ENCODE peak calls at places on chromosomes 6 and 20, in six cellular contexts. Z is GM23338, I is SK-N-SH, O is GM23248, G is neural progenitor cell, S is HCT116. T is an unnamed sample.

GRCh38 chr6:160356074-160356754 is 8.0 kb downstream of the SLC22A3 start:
- DNase-seq in G (no peak), S (no peak), I (no peak), Z (no peak), O (no peak), T (no peak)

GRCh38 chr6:43842231-43842794 is 72.3 kb downstream of the VEGFA start:
- DNase-seq in O (peak; percentile 93), S (no peak), Z (no peak), I (no peak), G (no peak), T (no peak)

GRCh38 chr6:72911463-72912153 is 289.7 kb downstream of the KCNQ5 start:
- DNase-seq in I (no peak), O (no peak), G (no peak), Z (no peak), S (no peak), T (no peak)

GRCh38 chr6:168239374-168239773 is 80.2 kb downstream of the DACT2 start:
- DNase-seq in I (no peak), G (no peak), Z (no peak), S (no peak), O (peak; percentile 25), T (no peak)

GRCh38 chr20:36644713-36645109 is 1.3 kb downstream of the SLA2 start:
- DNase-seq in G (no peak), Z (no peak), I (no peak), S (no peak), O (peak; percentile 65), T (no peak)

GRCh38 chr6:157557541-157557940 is 176.6 kb downstream of the ZDHHC14 start:
- DNase-seq in S (no peak), Z (no peak), I (no peak), O (no peak), G (no peak), T (peak; percentile 62)

GRCh38 chr6:170140129-170140528 is 150.7 kb downstream of the DLL1 start:
- DNase-seq in Z (no peak), S (no peak), I (no peak), G (no peak), O (no peak), T (no peak)

GRCh38 chr6:157850030-157850429 is 27.0 kb downstream of the SNX9 start:
- DNase-seq in G (no peak), O (no peak), I (no peak), Z (no peak), S (no peak), T (no peak)

GRCh38 chr6:62652692-62653328 is 366.8 kb upstream of the KHDRBS2 start:
- DNase-seq in O (peak; percentile 8), I (no peak), Z (peak; percentile 55), G (peak; percentile 52), S (peak; percentile 15), T (no peak)

GRCh38 chr6:121222656-121223055 is 111.6 kb downstream of the TBC1D32 start:
- DNase-seq in Z (peak; percentile 10), O (peak; percentile 81), I (no peak), S (no peak), G (no peak), T (no peak)

GRCh38 chr6:37499433-37500293 is at the start of gene CCDC167:
- DNase-seq in O (peak; percentile 99), I (peak; percentile 93), S (peak; percentile 97), G (peak; percentile 100), Z (peak; percentile 100), T (peak; percentile 97)

GRCh38 chr6:22828179-22829062 is 259.1 kb downstream of the HDGFL1 start:
- DNase-seq in O (peak; percentile 91), S (peak; percentile 53), G (peak; percentile 75), I (peak; percentile 72), Z (peak; percentile 74), T (no peak)

GRCh38 chr6:138331984-138332383 is 45.7 kb upstream of the SMIM28 start:
- DNase-seq in O (no peak), G (no peak), S (no peak), Z (peak; percentile 44), I (no peak), T (no peak)

GRCh38 chr20:44456611-44457010 is 19.1 kb upstream of the TTPAL start:
- DNase-seq in S (no peak), O (no peak), I (no peak), Z (no peak), G (no peak), T (no peak)

GRCh38 chr6:24719125-24719931 is at the start of gene C6orf62:
- DNase-seq in S (no peak), I (peak; percentile 35), O (peak; percentile 83), G (peak; percentile 45), Z (peak; percentile 43), T (peak; percentile 53)

GRCh38 chr6:73515204-73516101 is 5.4 kb downstream of the EEF1A1 start:
- DNase-seq in I (peak; percentile 39), O (peak; percentile 91), G (peak; percentile 78), S (no peak), Z (peak; percentile 72), T (peak; percentile 68)

GRCh38 chr20:4013041-4013440 is 2.3 kb downstream of the RNF24 start:
- DNase-seq in O (no peak), Z (no peak), G (no peak), I (no peak), S (no peak), T (no peak)

DNA sequence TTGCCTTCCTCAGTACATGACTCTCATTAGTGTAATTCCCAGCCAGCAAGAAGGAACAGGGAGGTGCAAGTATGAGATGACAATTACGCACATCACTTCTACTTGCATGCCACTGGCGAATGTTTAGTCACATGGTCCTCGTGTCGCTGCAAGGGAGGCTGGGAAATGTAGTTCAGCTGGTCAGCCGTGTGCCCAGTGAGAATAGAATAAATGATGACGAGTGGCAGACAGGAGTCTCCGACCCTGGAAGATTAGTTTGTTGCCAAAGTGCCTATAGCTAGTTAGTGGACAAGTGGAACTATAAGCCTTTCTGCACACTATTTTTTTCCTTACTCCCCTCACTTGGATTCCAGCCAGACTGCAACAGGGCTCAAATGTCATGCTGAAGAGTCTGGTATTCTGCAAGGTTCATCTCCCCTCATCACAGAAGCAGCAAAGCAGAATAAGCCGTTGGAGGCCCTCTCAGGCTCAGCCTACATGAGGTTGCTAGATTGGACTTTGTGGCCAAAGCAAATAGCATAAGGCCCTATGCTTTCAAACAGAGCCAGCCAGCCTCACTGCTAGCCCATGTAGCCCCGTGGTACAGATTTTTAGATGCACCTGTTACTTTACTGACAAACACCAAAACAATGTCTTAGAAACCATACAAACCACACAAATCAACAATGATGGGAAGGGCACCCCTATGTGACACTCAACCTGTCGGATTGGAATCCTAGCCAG is 9.7 kb downstream of the LINC00237 start:
- DNase-seq in S (peak; percentile 68), G (peak; percentile 54), I (peak; percentile 26), O (peak; percentile 48), Z (peak; percentile 78), T (no peak)
- H3K4me2 ChIP-seq in S (peak overlapping the region; percentile 33), G (peak overlapping the region; percentile 3), I (no peak overlapping the region), O (no peak overlapping the region), Z (peak overlapping the region; percentile 20), T (peak overlapping the region; percentile 33)

DNA sequence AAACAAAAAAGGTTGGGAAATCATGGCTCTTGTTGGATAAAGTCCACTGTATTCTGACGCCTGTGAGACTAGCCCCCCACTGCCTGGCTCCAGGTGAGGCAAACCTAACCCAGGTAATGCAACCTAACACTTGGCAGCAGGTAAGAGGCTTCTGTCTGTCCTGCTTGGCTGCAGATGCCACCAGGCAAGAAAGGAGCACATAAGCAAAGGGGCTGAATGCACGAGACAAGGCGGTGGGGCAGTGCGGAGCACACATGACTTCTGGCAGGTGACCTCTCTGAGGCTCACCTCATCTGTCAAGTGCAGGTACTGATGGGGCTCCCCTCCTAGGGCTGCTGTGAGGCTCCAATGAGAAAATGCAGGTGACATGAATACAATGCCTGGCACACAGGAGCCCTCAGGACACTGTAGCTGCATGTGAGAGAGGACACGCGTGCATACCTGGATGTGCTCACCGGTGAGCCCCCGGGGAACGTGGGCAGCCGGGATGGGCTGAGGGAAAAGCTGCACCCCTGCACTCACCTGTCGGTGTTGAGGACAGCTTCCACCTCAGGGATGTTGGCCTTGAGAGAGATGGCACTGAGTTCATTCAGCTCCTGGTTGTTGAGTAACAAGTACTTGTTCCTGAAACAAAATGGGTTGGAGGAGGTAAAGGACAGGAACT is 54.1 kb downstream of the MYH7B start:
- DNase-seq in S (no peak), G (no peak), I (no peak), Z (no peak), O (no peak), T (no peak)
- TF ChIP-seq EZH2phosphoT487 in S (no peak), G (no peak), I (no peak), Z (no peak), O (no peak), T (no peak)

DNA sequence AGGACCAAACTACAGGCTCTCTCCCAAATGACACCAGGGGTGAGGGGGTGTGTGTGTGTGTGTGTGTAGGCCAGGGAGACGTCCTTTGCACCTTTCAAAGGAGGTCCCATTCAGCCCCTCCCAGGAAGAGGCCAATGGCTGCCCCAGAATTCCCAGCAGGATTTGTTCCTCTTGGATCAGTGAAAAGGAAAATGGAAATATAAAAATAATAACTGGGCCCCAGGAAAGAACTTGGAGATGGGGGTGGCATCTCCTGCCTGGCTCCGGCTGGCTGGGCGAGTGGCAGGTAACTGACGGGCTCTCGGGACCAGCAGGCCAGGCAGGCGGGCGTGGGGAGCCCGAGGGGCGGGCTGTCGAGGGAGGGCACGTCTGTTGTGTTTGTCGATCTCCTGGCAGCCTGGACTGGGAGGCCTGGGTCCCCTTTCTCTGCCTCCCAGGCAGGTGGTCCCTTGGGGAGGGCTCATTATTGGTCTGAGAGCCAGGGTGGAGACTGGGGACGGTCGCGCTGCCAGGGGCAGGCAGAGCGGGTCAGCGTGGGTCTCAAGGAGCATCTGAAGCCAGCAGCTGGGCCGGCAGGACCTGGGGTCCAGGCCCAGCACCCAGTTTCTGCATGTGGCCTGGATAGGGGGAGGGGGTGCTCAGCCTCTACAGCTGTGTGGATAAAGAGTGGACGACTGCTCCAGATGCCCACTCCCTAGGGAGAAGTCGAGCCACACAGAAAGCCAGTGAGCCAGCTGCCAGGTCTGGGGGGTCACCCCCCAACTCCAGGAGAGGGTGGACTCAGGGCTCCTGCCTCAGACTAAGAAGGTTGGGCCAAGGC is 3.1 kb downstream of the NOL4L start:
- DNase-seq in I (no peak), O (no peak), Z (peak; percentile 51), S (no peak), G (peak; percentile 48), T (no peak)
- H3K4me2 ChIP-seq in I (no peak overlapping the region), O (no peak overlapping the region), Z (peak overlapping the region; percentile 86), S (no peak overlapping the region), G (peak overlapping the region; percentile 97), T (no peak overlapping the region)

GRCh38 chr20:46605978-46606816 is 45.1 kb downstream of the SLC13A3 start:
- DNase-seq in G (no peak), Z (no peak), O (no peak), S (no peak), I (no peak), T (no peak)
- TF ChIP-seq EZH2phosphoT487 in G (no peak), Z (no peak), O (no peak), S (no peak), I (no peak), T (no peak)

DNA sequence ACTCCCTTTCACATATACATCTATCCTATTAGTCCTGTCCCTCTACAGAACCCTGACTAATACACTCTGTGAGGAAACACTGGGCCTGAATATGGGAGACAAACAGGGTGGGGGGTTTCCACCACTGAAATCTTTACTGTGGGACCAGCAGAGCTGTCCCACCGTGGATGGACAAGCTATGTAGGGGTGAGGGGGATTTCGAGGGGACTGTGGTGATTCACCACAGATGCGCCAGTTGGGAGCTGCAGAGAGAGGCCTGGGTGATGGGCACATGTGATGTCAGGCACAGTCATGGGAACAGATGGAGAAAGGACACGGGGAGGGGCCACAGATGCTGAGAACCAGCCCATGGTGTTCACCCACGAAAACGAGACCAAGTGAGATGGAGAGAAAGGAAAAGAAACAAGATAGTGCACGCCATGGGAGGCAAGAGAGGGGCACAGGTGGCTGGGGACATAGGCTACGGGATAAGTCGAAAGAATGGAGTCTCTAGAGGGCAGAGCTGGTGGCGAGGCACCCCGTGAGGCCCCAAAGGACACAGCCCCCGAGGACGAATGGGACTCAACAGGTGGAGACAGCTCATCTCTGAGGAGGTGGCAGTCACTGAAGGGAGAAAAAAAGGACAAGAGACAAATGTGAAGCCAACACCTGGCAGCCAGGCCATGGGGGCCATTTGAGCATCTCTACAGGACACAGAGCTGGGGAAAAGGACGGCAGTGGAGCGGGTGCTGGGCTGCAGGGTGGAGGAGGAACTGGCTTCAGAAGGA is 10.4 kb upstream of the RAMACL start:
- DNase-seq in Z (no peak), G (no peak), I (no peak), O (no peak), S (no peak), T (no peak)
- H3K4me2 ChIP-seq in Z (no peak overlapping the region), G (no peak overlapping the region), I (peak overlapping the region; percentile 48), O (peak overlapping the region; percentile 78), S (no peak overlapping the region), T (no peak overlapping the region)

T was measured in MM.1S.